ENCODE peak calls at places on chromosomes 16 and 17, in six cellular contexts. One of them, this sample, is unnamed.

GRCh38 chr17:29747660-29748059 is 124.9 kb upstream of the CORO6 start:
- DNase-seq in A549: no peak
- DNase-seq in K562: no peak
- DNase-seq in SK-N-SH: peak; percentile 50
- DNase-seq in HepG2: no peak
- DNase-seq in H1: no peak
- DNase-seq in this sample: no peak

GRCh38 chr17:69608808-69609494 is 194.5 kb downstream of the MAP2K6 start:
- DNase-seq in K562: no peak
- DNase-seq in SK-N-SH: no peak
- DNase-seq in H1: no peak
- DNase-seq in HepG2: no peak
- DNase-seq in A549: no peak
- DNase-seq in this sample: no peak

GRCh38 chr17:50550661-50551432 is 3.9 kb downstream of the SPATA20 start:
- DNase-seq in H1: peak; percentile 90
- DNase-seq in K562: peak; percentile 87
- DNase-seq in A549: peak; percentile 84
- DNase-seq in SK-N-SH: peak; percentile 95
- DNase-seq in HepG2: peak; percentile 84
- DNase-seq in this sample: no peak

GRCh38 chr17:44558349-44559287 is 1.3 kb downstream of the FZD2 start:
- DNase-seq in H1: no peak
- DNase-seq in SK-N-SH: no peak
- DNase-seq in A549: no peak
- DNase-seq in HepG2: no peak
- DNase-seq in K562: no peak
- DNase-seq in this sample: no peak

GRCh38 chr16:85378145-85379040 is 234.7 kb upstream of the GSE1 start:
- DNase-seq in K562: no peak
- DNase-seq in HepG2: no peak
- DNase-seq in A549: no peak
- DNase-seq in SK-N-SH: no peak
- DNase-seq in H1: no peak
- DNase-seq in this sample: no peak

GRCh38 chr17:15501282-15501681 is 33.9 kb upstream of the CDRT4 start:
- DNase-seq in SK-N-SH: no peak
- DNase-seq in A549: no peak
- DNase-seq in H1: no peak
- DNase-seq in HepG2: no peak
- DNase-seq in K562: no peak
- DNase-seq in this sample: no peak

GRCh38 chr17:39643271-39643670 is 6.3 kb downstream of the STARD3 start:
- DNase-seq in H1: no peak
- DNase-seq in HepG2: no peak
- DNase-seq in K562: no peak
- DNase-seq in SK-N-SH: no peak
- DNase-seq in A549: no peak
- DNase-seq in this sample: no peak

GRCh38 chr17:75909051-75909811 is 4.5 kb upstream of the MRPL38 start:
- DNase-seq in K562: no peak
- DNase-seq in H1: no peak
- DNase-seq in A549: no peak
- DNase-seq in HepG2: no peak
- DNase-seq in SK-N-SH: no peak
- DNase-seq in this sample: no peak

GRCh38 chr17:79797492-79798295 is 817 bp upstream of the CBX8 start:
- DNase-seq in H1: peak; percentile 65
- DNase-seq in HepG2: no peak
- DNase-seq in SK-N-SH: peak; percentile 96
- DNase-seq in A549: peak; percentile 67
- DNase-seq in K562: peak; percentile 68
- DNase-seq in this sample: no peak

GRCh38 chr16:80056334-80056733 is 455.8 kb upstream of the MAF start:
- DNase-seq in H1: no peak
- DNase-seq in K562: no peak
- DNase-seq in A549: no peak
- DNase-seq in HepG2: no peak
- DNase-seq in SK-N-SH: no peak
- DNase-seq in this sample: no peak

GRCh38 chr16:29729116-29729521 is 16.7 kb downstream of the C16orf54 start:
- DNase-seq in SK-N-SH: peak; percentile 71
- DNase-seq in HepG2: peak; percentile 71
- DNase-seq in A549: peak; percentile 83
- DNase-seq in K562: peak; percentile 58
- DNase-seq in H1: no peak
- DNase-seq in this sample: no peak

GRCh38 chr16:8764486-8765250 is 32.8 kb downstream of the TMEM186 start:
- DNase-seq in HepG2: no peak
- DNase-seq in A549: no peak
- DNase-seq in H1: peak; percentile 55
- DNase-seq in SK-N-SH: no peak
- DNase-seq in K562: no peak
- DNase-seq in this sample: no peak

GRCh38 chr17:48074322-48075054 is 26.3 kb downstream of the NFE2L1 start:
- DNase-seq in SK-N-SH: peak; percentile 77
- DNase-seq in H1: peak; percentile 83
- DNase-seq in HepG2: peak; percentile 75
- DNase-seq in K562: peak; percentile 79
- DNase-seq in A549: peak; percentile 72
- DNase-seq in this sample: no peak

GRCh38 chr16:24203675-24204074 is 52.5 kb upstream of the CACNG3 start:
- DNase-seq in HepG2: no peak
- DNase-seq in H1: no peak
- DNase-seq in A549: no peak
- DNase-seq in K562: no peak
- DNase-seq in SK-N-SH: no peak
- DNase-seq in this sample: peak; percentile 19

GRCh38 chr16:17154981-17155380 is 315.8 kb downstream of the XYLT1 start:
- DNase-seq in H1: no peak
- DNase-seq in SK-N-SH: no peak
- DNase-seq in A549: no peak
- DNase-seq in HepG2: no peak
- DNase-seq in K562: no peak
- DNase-seq in this sample: no peak

GRCh38 chr17:8140413-8141029 is 11.7 kb downstream of the PER1 start:
- DNase-seq in K562: no peak
- DNase-seq in HepG2: no peak
- DNase-seq in H1: no peak
- DNase-seq in A549: no peak
- DNase-seq in SK-N-SH: peak; percentile 21
- DNase-seq in this sample: no peak
- TF ChIP-seq CHD2 in K562: no peak
- TF ChIP-seq CHD2 in HepG2: no peak
- TF ChIP-seq CHD2 in H1: no peak
- TF ChIP-seq CHD2 in A549: no peak
- TF ChIP-seq CHD2 in SK-N-SH: no peak
- TF ChIP-seq CHD2 in this sample: no peak

DNA sequence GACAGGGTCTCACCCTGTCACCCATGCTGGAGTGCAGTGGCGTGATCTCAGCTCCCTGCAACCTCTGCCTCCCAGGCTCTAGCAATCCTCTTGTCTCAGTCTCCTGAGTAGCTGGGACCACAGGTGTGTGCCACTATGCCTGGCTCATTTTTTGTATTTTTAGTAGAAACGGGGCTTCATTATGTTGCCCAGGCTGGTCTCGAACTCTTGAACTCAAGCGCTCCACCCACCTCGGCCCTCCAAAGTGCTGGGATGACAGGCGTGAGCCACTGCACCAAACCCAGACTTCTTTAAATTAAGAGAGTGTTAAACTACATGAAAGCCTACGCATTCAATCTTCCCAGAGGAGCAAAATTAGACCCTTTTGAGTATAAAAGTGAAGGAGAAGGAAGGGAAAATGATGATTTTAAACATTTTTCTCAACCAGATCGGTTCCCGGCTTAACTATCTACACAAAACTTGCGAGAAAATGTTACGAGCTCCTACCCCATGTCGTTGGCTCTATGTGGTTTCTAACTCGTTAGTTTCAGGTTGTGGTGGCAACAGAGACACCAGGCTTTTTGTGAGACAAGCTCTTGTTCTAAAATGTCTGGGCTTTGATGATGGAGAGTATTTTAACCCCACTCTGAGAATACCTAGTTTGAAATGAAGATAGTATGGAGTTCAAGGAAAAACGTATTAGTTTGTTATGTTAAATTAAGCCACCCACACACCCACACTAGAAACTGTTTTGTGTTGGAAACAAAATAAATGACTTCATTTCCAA is 26.3 kb downstream of the STAT5B start:
- DNase-seq in H1: no peak
- DNase-seq in HepG2: no peak
- DNase-seq in SK-N-SH: no peak
- DNase-seq in K562: no peak
- DNase-seq in A549: no peak
- DNase-seq in this sample: peak; percentile 17
- TF ChIP-seq CHD2 in H1: no peak
- TF ChIP-seq CHD2 in HepG2: no peak
- TF ChIP-seq CHD2 in SK-N-SH: no peak
- TF ChIP-seq CHD2 in K562: no peak
- TF ChIP-seq CHD2 in A549: no peak
- TF ChIP-seq CHD2 in this sample: no peak

DNA sequence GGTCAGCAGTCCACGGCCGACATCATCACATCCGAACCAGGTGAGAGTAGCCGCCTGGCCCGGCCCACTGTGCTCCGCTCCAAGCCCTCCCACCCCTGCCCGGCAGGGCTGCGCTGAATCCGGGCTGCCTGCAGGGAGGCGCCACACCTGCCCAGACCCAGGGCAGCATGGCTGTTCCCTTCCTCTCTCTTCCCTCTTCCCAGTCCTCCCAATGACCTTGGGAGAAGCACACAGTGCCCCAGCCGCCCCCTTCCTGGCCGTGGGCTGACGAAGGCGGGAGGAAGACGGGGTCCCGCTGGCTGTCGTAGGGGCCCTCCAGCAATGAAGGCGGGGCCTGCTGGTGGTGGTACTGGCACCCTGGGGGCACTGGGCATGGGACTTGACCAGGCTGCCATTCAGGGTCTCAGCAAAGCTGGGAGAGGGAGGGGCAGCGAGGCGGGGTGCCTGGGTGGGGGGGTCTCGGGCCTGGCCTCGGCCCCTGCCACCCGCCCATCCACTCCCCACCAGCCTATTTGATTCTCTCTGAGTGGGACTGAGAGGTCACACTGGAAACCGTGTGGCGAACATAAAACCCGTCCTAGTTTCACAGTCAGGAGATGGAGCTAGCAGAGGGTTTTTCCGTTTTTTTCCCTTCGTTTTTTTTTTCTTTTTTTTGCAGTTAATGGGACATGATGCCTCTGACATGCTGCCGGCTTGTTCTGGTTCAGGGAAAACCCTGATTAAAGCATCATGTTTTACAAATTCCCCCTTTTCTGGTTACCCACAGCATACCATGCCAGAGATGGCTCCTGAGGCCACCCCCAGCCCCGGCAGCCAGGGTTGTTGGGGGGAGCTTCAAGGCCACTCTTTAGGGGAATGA is 50.6 kb downstream of the BAHCC1 start:
- DNase-seq in HepG2: no peak
- DNase-seq in A549: no peak
- DNase-seq in H1: no peak
- DNase-seq in SK-N-SH: no peak
- DNase-seq in K562: no peak
- DNase-seq in this sample: no peak
- TF ChIP-seq CHD2 in HepG2: no peak
- TF ChIP-seq CHD2 in A549: no peak
- TF ChIP-seq CHD2 in H1: no peak
- TF ChIP-seq CHD2 in SK-N-SH: no peak
- TF ChIP-seq CHD2 in K562: no peak
- TF ChIP-seq CHD2 in this sample: no peak

DNA sequence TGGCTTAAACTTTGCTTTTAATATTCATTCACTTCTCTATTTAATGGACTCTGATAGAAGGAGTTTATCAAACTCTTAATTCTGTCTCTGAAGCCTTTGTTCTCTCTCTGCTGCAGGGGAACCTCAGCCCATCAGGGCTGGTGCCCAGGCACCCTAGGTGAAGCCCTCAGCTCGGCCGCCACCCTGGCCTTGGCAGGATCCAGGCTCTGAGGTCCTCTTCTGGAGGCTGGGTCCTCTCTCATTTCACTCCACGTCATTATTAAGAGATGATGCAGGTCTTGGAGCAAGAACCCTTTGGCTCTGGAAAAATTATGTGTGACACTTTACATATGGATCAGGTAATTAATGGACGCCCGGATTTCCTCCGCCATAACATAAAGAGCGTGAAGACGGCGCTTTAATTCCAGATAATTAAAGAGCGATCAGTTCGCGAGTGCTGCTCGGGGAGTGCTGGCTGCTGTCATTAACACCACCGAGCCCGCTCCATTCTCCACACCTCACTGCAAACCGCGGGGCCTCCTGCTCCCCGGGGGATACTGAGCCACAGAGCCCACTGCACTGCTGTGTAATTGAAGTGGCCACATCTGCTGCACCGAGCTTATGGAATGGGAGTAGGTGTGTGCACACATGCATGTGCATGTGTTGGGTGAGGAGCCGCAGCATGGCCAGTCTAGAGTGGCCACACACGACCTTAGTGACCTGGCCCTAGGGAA is 259.4 kb upstream of the TNRC6C start:
- DNase-seq in HepG2: no peak
- DNase-seq in A549: no peak
- DNase-seq in SK-N-SH: no peak
- DNase-seq in K562: no peak
- DNase-seq in H1: peak; percentile 32
- DNase-seq in this sample: no peak
- TF ChIP-seq CHD2 in HepG2: no peak
- TF ChIP-seq CHD2 in A549: no peak
- TF ChIP-seq CHD2 in SK-N-SH: no peak
- TF ChIP-seq CHD2 in K562: no peak
- TF ChIP-seq CHD2 in H1: no peak
- TF ChIP-seq CHD2 in this sample: no peak

GRCh38 chr17:27634026-27634335 is 3.0 kb downstream of the LGALS9 start:
- DNase-seq in HepG2: no peak
- DNase-seq in SK-N-SH: no peak
- DNase-seq in A549: no peak
- DNase-seq in K562: no peak
- DNase-seq in H1: no peak
- DNase-seq in this sample: no peak
- TF ChIP-seq CHD2 in HepG2: no peak
- TF ChIP-seq CHD2 in SK-N-SH: no peak
- TF ChIP-seq CHD2 in A549: no peak
- TF ChIP-seq CHD2 in K562: no peak
- TF ChIP-seq CHD2 in H1: no peak
- TF ChIP-seq CHD2 in this sample: no peak

GRCh38 chr17:43471801-43472200 is 12.0 kb upstream of the DHX8 start:
- DNase-seq in HepG2: no peak
- DNase-seq in H1: no peak
- DNase-seq in A549: no peak
- DNase-seq in K562: no peak
- DNase-seq in SK-N-SH: no peak
- DNase-seq in this sample: no peak
- TF ChIP-seq CHD2 in HepG2: no peak
- TF ChIP-seq CHD2 in H1: no peak
- TF ChIP-seq CHD2 in A549: no peak
- TF ChIP-seq CHD2 in K562: no peak
- TF ChIP-seq CHD2 in SK-N-SH: no peak
- TF ChIP-seq CHD2 in this sample: no peak

DNA sequence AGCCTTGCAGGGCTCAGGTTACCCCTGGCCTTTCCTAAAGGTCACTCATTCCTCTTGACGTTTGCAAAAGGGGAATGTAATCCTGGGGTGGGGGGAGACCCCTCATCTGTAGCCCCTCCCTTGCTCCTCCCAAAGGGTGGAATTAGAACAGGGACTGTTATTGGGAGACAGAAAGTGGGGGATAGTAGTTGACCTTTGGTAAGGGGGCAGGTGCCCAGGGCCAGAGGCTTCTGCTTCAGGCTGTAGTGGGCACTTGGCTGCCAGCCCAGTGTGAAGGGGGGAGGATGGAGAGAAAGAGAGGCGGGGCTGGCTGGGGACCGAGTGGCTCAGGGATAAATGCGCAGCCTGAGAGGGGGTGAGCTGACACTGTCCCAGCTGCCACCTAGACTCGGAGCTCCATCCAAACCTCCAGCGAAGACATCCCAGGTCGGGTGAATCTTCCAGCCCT is at the start of gene ENO3:
- DNase-seq in H1: peak; percentile 68
- DNase-seq in A549: peak; percentile 40
- DNase-seq in K562: peak; percentile 60
- DNase-seq in SK-N-SH: peak; percentile 76
- DNase-seq in HepG2: peak; percentile 73
- DNase-seq in this sample: no peak
- TF ChIP-seq CHD2 in H1: no peak
- TF ChIP-seq CHD2 in A549: no peak
- TF ChIP-seq CHD2 in K562: no peak
- TF ChIP-seq CHD2 in SK-N-SH: no peak
- TF ChIP-seq CHD2 in HepG2: no peak
- TF ChIP-seq CHD2 in this sample: no peak